ENCODE peak calls at places on chromosome 7, in nine cellular contexts. G is suprapubic skin, B is transverse colon, Z is H1, M is SK-N-SH, U is sigmoid colon, W is HepG2, A is upper lobe of left lung, C is K562. P is an unnamed sample.

GRCh38 chr7:156423876-156424275 is 216.7 kb upstream of the RNF32 start:
- DNase-seq in G (no peak), B (no peak), Z (no peak), M (no peak), U (no peak), W (no peak), A (no peak), C (no peak), P (no peak)

GRCh38 chr7:93461350-93461749 is 113.2 kb downstream of the CALCR start:
- DNase-seq in G (no peak), B (no peak), Z (no peak), M (no peak), U (no peak), W (no peak), A (no peak), C (no peak), P (no peak)

GRCh38 chr7:101865031-101865824 is 47.8 kb downstream of the CUX1 start:
- DNase-seq in G (no peak), B (no peak), Z (no peak), M (no peak), U (peak; percentile 28), W (peak; percentile 52), A (no peak), C (no peak), P (no peak)

GRCh38 chr7:14425559-14425958 is 436.1 kb upstream of the ETV1 start:
- DNase-seq in G (no peak), B (no peak), Z (no peak), M (no peak), U (no peak), W (no peak), A (no peak), C (no peak), P (no peak)

GRCh38 chr7:131905574-131905973 is 349.1 kb upstream of the PODXL start:
- DNase-seq in G (no peak), B (no peak), Z (no peak), M (no peak), U (no peak), W (no peak), A (no peak), C (no peak), P (no peak)

GRCh38 chr7:113519447-113519846 is 399.4 kb downstream of the PPP1R3A start:
- DNase-seq in G (no peak), B (no peak), Z (no peak), M (no peak), U (no peak), W (no peak), A (no peak), C (no peak), P (no peak)

GRCh38 chr7:88331322-88331721 is 24.6 kb upstream of the STEAP4 start:
- DNase-seq in G (no peak), B (no peak), Z (no peak), M (no peak), U (no peak), W (no peak), A (no peak), C (no peak), P (no peak)

GRCh38 chr7:74372511-74373111 is 81.1 kb upstream of the GTF2IRD1 start:
- DNase-seq in G (no peak), B (peak; percentile 33), Z (peak; percentile 58), M (no peak), U (peak; percentile 90), W (no peak), A (no peak), C (no peak), P (no peak)

GRCh38 chr7:386385-386784 is 96.4 kb downstream of the FOXL3 start:
- DNase-seq in G (no peak), B (no peak), Z (no peak), M (no peak), U (no peak), W (no peak), A (no peak), C (no peak), P (peak; percentile 21)

GRCh38 chr7:47763063-47763974 is 181.4 kb upstream of the TNS3 start:
- DNase-seq in G (no peak), B (peak; percentile 26), Z (no peak), M (peak; percentile 80), U (no peak), W (peak; percentile 100), A (no peak), C (no peak), P (no peak)

GRCh38 chr7:110861163-110861562 is 229.8 kb upstream of the LRRN3 start:
- DNase-seq in G (no peak), B (no peak), Z (no peak), M (no peak), U (no peak), W (no peak), A (peak; percentile 22), C (no peak), P (no peak)

DNA sequence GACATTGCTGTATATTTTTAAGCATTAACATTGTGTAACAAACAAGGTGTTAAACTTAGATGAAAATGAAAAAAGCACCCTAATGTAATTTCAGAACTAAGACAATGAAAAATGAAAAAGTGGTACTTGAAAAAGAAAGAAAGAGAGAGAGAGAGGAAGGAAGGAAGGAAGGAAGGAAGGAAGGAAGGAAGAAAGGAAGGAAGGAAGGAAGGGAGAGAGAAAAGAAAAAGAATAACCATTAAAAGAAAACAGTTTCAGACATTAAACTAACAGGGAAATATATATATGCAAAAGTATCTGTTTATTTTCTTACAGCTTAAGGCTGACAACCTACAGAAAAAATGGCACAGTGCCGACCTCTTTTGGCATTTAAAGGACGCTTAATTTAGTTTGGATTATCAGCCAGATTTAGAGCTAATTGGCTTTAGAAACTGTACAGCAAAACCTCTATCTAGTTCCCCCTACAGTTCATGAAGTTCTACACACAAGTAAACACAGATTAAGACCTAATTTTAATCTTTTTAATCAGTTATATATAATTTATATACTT is 13.8 kb downstream of the MTERF1 start:
- DNase-seq in G (no peak), B (no peak), Z (no peak), M (no peak), U (no peak), W (no peak), A (no peak), C (no peak), P (no peak)
- TF ChIP-seq POLR2AphosphoS5 in G (no peak), B (no peak), Z (no peak), M (no peak), U (no peak), W (no peak), A (no peak), C (no peak), P (no peak)

GRCh38 chr7:70698219-70698832 is 433.6 kb upstream of the GALNT17 start:
- DNase-seq in G (no peak), B (no peak), Z (no peak), M (peak; percentile 80), U (no peak), W (peak; percentile 38), A (no peak), C (peak; percentile 51), P (no peak)
- H3K4me1 ChIP-seq in G (peaks cover 34% of the 10 kb centered on the region), B (peaks cover 2% of the 10 kb centered on the region), Z (peaks cover 12% of the 10 kb centered on the region), M (peaks cover 13% of the 10 kb centered on the region), U (peaks cover 21% of the 10 kb centered on the region), W (no peaks in the 10 kb centered on the region), A (peaks cover 2% of the 10 kb centered on the region), C (peaks cover 6% of the 10 kb centered on the region), P (peaks cover 17% of the 10 kb centered on the region)

GRCh38 chr7:158454631-158455030 is 133.0 kb downstream of the PTPRN2 start:
- DNase-seq in G (no peak), B (no peak), Z (no peak), M (no peak), U (no peak), W (no peak), A (no peak), C (no peak), P (no peak)

GRCh38 chr7:158449266-158449665 is 138.4 kb downstream of the PTPRN2 start:
- DNase-seq in G (no peak), B (no peak), Z (no peak), M (no peak), U (no peak), W (no peak), A (no peak), C (no peak), P (no peak)

GRCh38 chr7:158450476-158451124 is 137.0 kb downstream of the PTPRN2 start:
- DNase-seq in G (no peak), B (no peak), Z (no peak), M (no peak), U (no peak), W (no peak), A (no peak), C (no peak), P (no peak)

GRCh38 chr7:158449942-158450341 is 137.7 kb downstream of the PTPRN2 start:
- DNase-seq in G (no peak), B (no peak), Z (no peak), M (no peak), U (no peak), W (no peak), A (no peak), C (no peak), P (no peak)

DNA sequence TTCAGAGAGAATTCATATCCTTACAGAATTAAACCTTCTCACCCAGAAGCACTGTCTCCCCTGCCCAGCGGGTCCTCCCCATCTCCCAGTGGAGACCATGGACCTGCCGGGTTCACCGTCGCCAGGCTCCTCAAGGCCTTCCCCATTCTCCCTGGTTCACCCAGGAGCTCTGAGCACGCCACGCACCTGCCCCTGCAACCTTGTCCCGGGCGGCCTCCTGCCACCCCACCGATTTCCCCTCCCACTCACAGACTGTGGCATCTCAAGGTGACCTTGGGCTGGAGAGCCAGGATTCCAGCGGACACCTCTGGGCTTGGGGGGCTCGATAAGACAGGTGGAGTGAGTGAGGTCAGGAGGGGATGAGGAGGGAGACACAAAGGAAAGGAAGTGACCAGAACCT is 135.3 kb downstream of the PTPRN2 start:
- DNase-seq in G (no peak), B (no peak), Z (no peak), M (no peak), U (no peak), W (no peak), A (no peak), C (no peak), P (no peak)
- TF ChIP-seq EP300 in G (no peak), B (no peak), Z (no peak), M (no peak), U (no peak), W (no peak), A (no peak), C (no peak), P (no peak)

DNA sequence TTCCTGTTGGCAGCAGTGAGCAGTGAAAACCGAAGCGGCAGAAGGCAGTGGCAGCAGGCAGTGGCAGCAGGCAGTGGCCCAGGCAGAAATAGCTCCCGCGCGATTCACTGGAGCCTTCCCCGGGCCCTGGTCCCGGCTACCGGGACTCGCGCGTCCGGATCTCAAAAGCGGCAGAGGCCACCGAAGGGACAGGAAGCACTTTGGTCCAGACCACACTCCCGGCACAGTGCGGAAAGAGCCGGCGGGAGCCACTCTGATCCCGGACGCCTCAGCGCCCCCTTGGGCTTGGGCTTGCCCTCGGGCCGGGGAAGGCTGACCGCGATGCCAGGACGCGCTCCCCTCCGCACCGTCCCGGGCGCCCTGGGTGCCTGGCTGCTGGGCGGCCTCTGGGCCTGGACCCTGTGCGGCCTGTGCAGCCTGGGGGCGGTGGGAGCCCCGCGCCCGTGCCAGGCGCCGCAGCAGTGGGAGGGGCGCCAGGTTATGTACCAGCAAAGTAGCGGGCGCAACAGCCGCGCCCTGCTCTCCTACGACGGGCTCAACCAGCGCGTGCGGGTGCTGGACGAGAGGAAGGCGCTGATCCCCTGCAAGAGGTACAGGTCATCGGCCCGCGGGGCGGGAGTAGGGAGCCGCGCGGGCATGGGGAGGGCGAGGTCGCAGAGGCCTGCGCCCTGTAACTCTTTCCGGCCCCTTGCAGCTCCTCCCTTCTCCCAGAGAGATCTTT is at the start of gene EPDR1:
- DNase-seq in G (peak; percentile 63), B (peak; percentile 75), Z (peak; percentile 78), M (peak; percentile 89), U (peak; percentile 73), W (peak; percentile 74), A (peak; percentile 76), C (no peak), P (no peak)
- TF ChIP-seq POLR2AphosphoS5 in G (no peak), B (no peak), Z (peak; percentile 51), M (no peak), U (no peak), W (peak; percentile 58), A (no peak), C (no peak), P (no peak)